ENCODE peak calls at places on chromosomes 12 and 14, in five cellular contexts. O, K, J, G and N are unnamed samples.

GRCh38 chr14:95138876-95139275 is 18.5 kb downstream of the DICER1 start:
- DNase-seq in O (no peak), K (no peak), J (no peak), G (no peak), N (no peak)

GRCh38 chr12:13210543-13211190 is 14.1 kb downstream of the EMP1 start:
- DNase-seq in O (no peak), K (no peak), J (no peak), G (no peak), N (no peak)

GRCh38 chr14:102235275-102235897 is 69.6 kb downstream of the MOK start:
- DNase-seq in O (peak), K (peak), J (peak), G (peak), N (peak)

GRCh38 chr12:988616-989015 is 2.4 kb upstream of the ERC1 start:
- DNase-seq in O (no peak), K (no peak), J (no peak), G (no peak), N (no peak)

GRCh38 chr14:71372411-71372838 is 465.2 kb downstream of the PCNX1 start:
- DNase-seq in O (peak), K (peak), J (no peak), G (no peak), N (no peak)

GRCh38 chr14:49427117-49427516 is 159.1 kb downstream of the RPS29 start:
- DNase-seq in O (no peak), K (no peak), J (no peak), G (no peak), N (no peak)

GRCh38 chr12:2301531-2302461 is 249.0 kb downstream of the CACNA1C start:
- DNase-seq in O (no peak), K (peak), J (no peak), G (no peak), N (no peak)

GRCh38 chr14:54590481-54590880 is 23.6 kb downstream of the SAMD4A start:
- DNase-seq in O (no peak), K (no peak), J (no peak), G (no peak), N (no peak)

GRCh38 chr14:54762296-54762695 is 140.3 kb downstream of the GCH1 start:
- DNase-seq in O (peak), K (no peak), J (no peak), G (no peak), N (no peak)

GRCh38 chr12:109288571-109288970 is 20.5 kb downstream of the FOXN4 start:
- DNase-seq in O (no peak), K (no peak), J (no peak), G (no peak), N (no peak)

GRCh38 chr14:71221119-71221518 is 313.9 kb downstream of the PCNX1 start:
- DNase-seq in O (no peak), K (no peak), J (no peak), G (no peak), N (no peak)

GRCh38 chr14:75205586-75205985 is 29.2 kb upstream of the TMED10 start:
- DNase-seq in O (peak), K (no peak), J (no peak), G (no peak), N (no peak)

GRCh38 chr12:128325646-128326045 is 58.7 kb downstream of the TMEM132C start:
- DNase-seq in O (no peak), K (no peak), J (no peak), G (no peak), N (no peak)

GRCh38 chr12:109014984-109015765 is 5.7 kb downstream of the SVOP start:
- DNase-seq in O (no peak), K (no peak), J (no peak), G (no peak), N (no peak)